ENCODE peak calls at places on chromosomes 13 and 19, in seven cellular contexts. K is GDM1; Q is stimulated activated CD4-positive, alpha-beta T cell treated with anti-CD3 and anti-CD28 coated beads, Interleukin-4, amount 100 ng/mL, for 48 hours; Z is fibroblast of lung; W is hippocampal formation; E is mucosa of descending colon; S is NCI-H1092. O is an unnamed sample.

GRCh38 chr19:56960959-56961622 is 120.6 kb upstream of the PEG3 start:
- DNase-seq in K (no peak), Q (no peak), Z (no peak), W (no peak), E (no peak), S (no peak), O (no peak)

GRCh38 chr13:33125821-33126570 is 109.8 kb downstream of the KL start:
- DNase-seq in K (no peak), Q (no peak), Z (peak), W (no peak), E (no peak), S (no peak), O (peak)

GRCh38 chr19:10634430-10634829 is 9.1 kb downstream of the SLC44A2 start:
- DNase-seq in K (no peak), Q (no peak), Z (no peak), W (no peak), E (no peak), S (no peak), O (no peak)

GRCh38 chr19:43331435-43332010 is 22.0 kb upstream of the CD177 start:
- DNase-seq in K (peak), Q (no peak), Z (no peak), W (no peak), E (no peak), S (no peak), O (no peak)

GRCh38 chr13:113939129-113939904 is 34.6 kb downstream of the C13orf46 start:
- DNase-seq in K (no peak), Q (no peak), Z (no peak), W (no peak), E (no peak), S (no peak), O (no peak)

GRCh38 chr13:41402695-41403511 is 54.4 kb upstream of the RGCC start:
- DNase-seq in K (no peak), Q (no peak), Z (no peak), W (no peak), E (no peak), S (no peak), O (no peak)

GRCh38 chr19:5292843-5293606 is 47.6 kb downstream of the PTPRS start:
- DNase-seq in K (peak), Q (peak), Z (peak), W (peak), E (no peak), S (peak), O (peak)

GRCh38 chr19:3142292-3142670 is 6.4 kb downstream of the GNA15 start:
- DNase-seq in K (no peak), Q (peak), Z (peak), W (no peak), E (no peak), S (no peak), O (peak)

GRCh38 chr19:51317968-51318367 is 6.5 kb downstream of the IGLON5 start:
- DNase-seq in K (no peak), Q (no peak), Z (no peak), W (no peak), E (no peak), S (no peak), O (no peak)

GRCh38 chr13:98741741-98742435 is 10.6 kb downstream of the SLC15A1 start:
- DNase-seq in K (no peak), Q (no peak), Z (no peak), W (no peak), E (no peak), S (no peak), O (peak)

GRCh38 chr19:736125-736524 is 14.8 kb upstream of the MISP start:
- DNase-seq in K (no peak), Q (no peak), Z (no peak), W (no peak), E (no peak), S (no peak), O (no peak)

GRCh38 chr19:48386981-48387380 is 4.4 kb downstream of the KDELR1 start:
- DNase-seq in K (no peak), Q (no peak), Z (no peak), W (no peak), E (no peak), S (no peak), O (no peak)

GRCh38 chr19:48925240-48925843 is 8.2 kb upstream of the DHDH start:
- DNase-seq in K (no peak), Q (no peak), Z (peak), W (no peak), E (no peak), S (no peak), O (peak)

GRCh38 chr13:95676100-95676774 is 702 bp upstream of the DNAJC3 start:
- DNase-seq in K (no peak), Q (no peak), Z (peak), W (peak), E (no peak), S (peak), O (peak)